ENCODE peak calls at places on chromosomes 13 and 19, in four cellular contexts. S is activated T-cell treated with anti-CD3 and anti-CD28 coated beads, Interleukin-2, amount 50 U/mL, for 72 hours; G is hypothalamus; J is cardiac muscle cell. D is an unnamed sample.

GRCh38 chr13:59356607-59357006 is 807.1 kb downstream of the DIAPH3 start:
- DNase-seq in S (no peak), G (no peak), J (no peak), D (no peak)

GRCh38 chr19:9939301-9939913 is 3.1 kb upstream of the OLFM2 start:
- DNase-seq in S (no peak), G (no peak), J (peak; percentile 39), D (no peak)

GRCh38 chr19:40284501-40285352 is at the start of gene AKT2:
- DNase-seq in S (peak; percentile 84), G (peak; percentile 80), J (peak; percentile 88), D (peak; percentile 73)

GRCh38 chr19:12867120-12868099 is 13.8 kb downstream of the DNASE2 start:
- DNase-seq in S (peak; percentile 76), G (peak; percentile 25), J (peak; percentile 91), D (peak; percentile 64)

GRCh38 chr13:100887729-100888151 is 213.1 kb upstream of the TMTC4 start:
- DNase-seq in S (no peak), G (no peak), J (peak; percentile 23), D (no peak)

GRCh38 chr19:12828494-12828893 is 5.9 kb downstream of the RTBDN start:
- DNase-seq in S (peak; percentile 63), G (no peak), J (peak; percentile 49), D (no peak)

GRCh38 chr13:62046512-62046911 is 630.9 kb upstream of the PCDH20 start:
- DNase-seq in S (no peak), G (no peak), J (no peak), D (no peak)

GRCh38 chr19:45200614-45201013 is 22.0 kb downstream of the BLOC1S3 start:
- DNase-seq in S (no peak), G (no peak), J (peak; percentile 49), D (no peak)

GRCh38 chr19:2164020-2164988 is 571 bp downstream of the DOT1L start:
- DNase-seq in S (peak; percentile 49), G (no peak), J (peak; percentile 48), D (no peak)

GRCh38 chr19:5618591-5618990 is 4.0 kb downstream of the SAFB2 start:
- DNase-seq in S (no peak), G (no peak), J (no peak), D (no peak)

GRCh38 chr13:110434629-110435028 is 126.9 kb downstream of the RAB20 start:
- DNase-seq in S (no peak), G (no peak), J (no peak), D (no peak)

GRCh38 chr19:7196721-7197168 is 97.5 kb downstream of the INSR start:
- DNase-seq in S (no peak), G (no peak), J (no peak), D (no peak)

GRCh38 chr13:45718063-45718462 is 15.9 kb downstream of the CBY2 start:
- DNase-seq in S (no peak), G (no peak), J (peak; percentile 53), D (no peak)

GRCh38 chr13:110298566-110299321 is 8.2 kb downstream of the COL4A1 start:
- DNase-seq in S (peak; percentile 55), G (no peak), J (no peak), D (no peak)

GRCh38 chr19:38021356-38021755 is 114.3 kb downstream of the SIPA1L3 start:
- DNase-seq in S (no peak), G (no peak), J (no peak), D (no peak)

GRCh38 chr13:43730642-43731041 is 56.1 kb downstream of the ENOX1 start:
- DNase-seq in S (no peak), G (no peak), J (no peak), D (no peak)

GRCh38 chr19:3218037-3218661 is 6.3 kb upstream of the CELF5 start:
- DNase-seq in S (no peak), G (no peak), J (no peak), D (no peak)

GRCh38 chr13:49100637-49101570 is 119.2 kb upstream of the MLNR start:
- DNase-seq in S (no peak), G (no peak), J (no peak), D (no peak)

GRCh38 chr19:45764947-45765346 is 4.1 kb downstream of the SIX5 start:
- DNase-seq in S (no peak), G (no peak), J (peak; percentile 87), D (no peak)

GRCh38 chr19:34120846-34121639 is 51.3 kb upstream of the LSM14A start:
- DNase-seq in S (peak; percentile 52), G (no peak), J (peak; percentile 23), D (peak; percentile 39)

GRCh38 chr19:57687363-57688010 is 5.7 kb downstream of the ZNF551 start:
- DNase-seq in S (no peak), G (no peak), J (no peak), D (no peak)

GRCh38 chr13:32165791-32166190 is 134.2 kb downstream of the FRY start:
- DNase-seq in S (no peak), G (no peak), J (no peak), D (no peak)

GRCh38 chr13:44853641-44854040 is 135.6 kb downstream of the NUFIP1 start:
- DNase-seq in S (no peak), G (no peak), J (no peak), D (no peak)

GRCh38 chr13:87356314-87356713 is 314.9 kb upstream of the SLITRK5 start:
- DNase-seq in S (no peak), G (no peak), J (no peak), D (no peak)

GRCh38 chr19:13699786-13700185 is 64.5 kb upstream of the MRI1 start:
- DNase-seq in S (no peak), G (no peak), J (no peak), D (no peak)

GRCh38 chr19:3783660-3784584 is 2.3 kb downstream of the MATK start:
- DNase-seq in S (peak; percentile 48), G (no peak), J (no peak), D (peak; percentile 59)

GRCh38 chr19:41344162-41344561 is 9.6 kb downstream of the TGFB1 start:
- DNase-seq in S (no peak), G (no peak), J (no peak), D (no peak)

GRCh38 chr13:99331881-99332293 is 24.7 kb upstream of the GPR183 start:
- DNase-seq in S (peak; percentile 54), G (no peak), J (no peak), D (no peak)

GRCh38 chr19:56120371-56121179 is 520 bp downstream of the ZNF787 start:
- DNase-seq in S (peak; percentile 84), G (peak; percentile 55), J (peak; percentile 72), D (peak; percentile 75)

GRCh38 chr19:41377977-41378707 is 1.8 kb downstream of the TMEM91 start:
- DNase-seq in S (peak; percentile 28), G (no peak), J (peak; percentile 31), D (no peak)

GRCh38 chr13:30577381-30577780 is 40.3 kb upstream of the USPL1 start:
- DNase-seq in S (peak; percentile 66), G (no peak), J (no peak), D (peak; percentile 44)

GRCh38 chr13:51125495-51126226 is 14.6 kb upstream of the C13orf42 start:
- DNase-seq in S (peak; percentile 53), G (no peak), J (peak; percentile 78), D (no peak)

GRCh38 chr13:24727731-24728601 is 36.0 kb upstream of the RNF17 start:
- DNase-seq in S (peak; percentile 66), G (peak; percentile 10), J (peak; percentile 87), D (peak; percentile 67)

GRCh38 chr13:40401911-40402776 is 264.3 kb downstream of the FOXO1 start:
- DNase-seq in S (peak; percentile 58), G (no peak), J (no peak), D (peak; percentile 30)

GRCh38 chr13:24931450-24932217 is 164.3 kb upstream of the PABPC3 start:
- DNase-seq in S (no peak), G (no peak), J (peak; percentile 3), D (no peak)

GRCh38 chr19:18131841-18132596 is 20.9 kb upstream of the PIK3R2 start:
- DNase-seq in S (no peak), G (no peak), J (no peak), D (no peak)

GRCh38 chr19:5487222-5487621 is 32.0 kb downstream of the ZNRF4 start:
- DNase-seq in S (no peak), G (no peak), J (no peak), D (no peak)

GRCh38 chr13:99269627-99270252 is 11.6 kb upstream of the GPR18 start:
- DNase-seq in S (no peak), G (no peak), J (peak; percentile 49), D (peak; percentile 31)

GRCh38 chr13:43297967-43298366 is 274.6 kb downstream of the DNAJC15 start:
- DNase-seq in S (no peak), G (no peak), J (no peak), D (no peak)